ENCODE peak calls at places on chromosomes 7 and 10, in five cellular contexts. X, B, I, J and C are unnamed samples.

GRCh38 chr7:135490783-135491182 is 19.1 kb downstream of the CNOT4 start:
- DNase-seq in J (no peak), I (no peak), B (no peak), X (peak; percentile 46), C (peak; percentile 50)

GRCh38 chr7:46580756-46581155 is 659.7 kb upstream of the IGFBP3 start:
- DNase-seq in J (no peak), I (no peak), B (no peak), X (no peak), C (no peak)

GRCh38 chr10:96420610-96421009 is 61.8 kb upstream of the OPALIN start:
- DNase-seq in J (no peak), X (no peak), I (no peak), B (no peak), C (no peak)

GRCh38 chr7:74401137-74401859 is 52.4 kb upstream of the GTF2IRD1 start:
- DNase-seq in I (peak; percentile 40), B (peak; percentile 79), J (peak; percentile 75), X (peak; percentile 58), C (peak; percentile 53)

GRCh38 chr10:120485946-120486345 is 28.9 kb downstream of the PLPP4 start:
- DNase-seq in I (no peak), J (no peak), X (no peak), B (no peak), C (no peak)

GRCh38 chr10:11522821-11523245 is 88.6 kb downstream of the USP6NL start:
- DNase-seq in B (no peak), X (no peak), I (no peak), J (no peak), C (no peak)

GRCh38 chr10:46559231-46559671 is 2.8 kb upstream of the GPRIN2 start:
- DNase-seq in J (no peak), B (no peak), I (no peak), X (no peak), C (no peak)

GRCh38 chr10:48470115-48470892 is 134.6 kb downstream of the ARHGAP22 start:
- DNase-seq in I (no peak), J (peak; percentile 56), X (peak; percentile 92), B (no peak), C (peak; percentile 92)

GRCh38 chr7:149479554-149479953 is 18.1 kb downstream of the ZNF746 start:
- DNase-seq in I (no peak), X (no peak), B (no peak), J (no peak), C (no peak)

GRCh38 chr7:70568674-70569334 is 563.1 kb upstream of the GALNT17 start:
- DNase-seq in X (no peak), J (no peak), I (no peak), B (no peak), C (no peak)